ENCODE peak calls at places on chromosomes 1 and 21, in five cellular contexts. P, X, K, B and D are unnamed samples.

GRCh38 chr1:47919113-47919833 is 77.9 kb downstream of the TRABD2B start:
- DNase-seq in B (no peak), X (no peak), K (no peak), P (no peak), D (no peak)

GRCh38 chr1:13725714-13726175 is 25.8 kb downstream of the PRDM2 start:
- DNase-seq in K (no peak), P (peak), X (peak), B (peak), D (peak)

GRCh38 chr1:192167941-192168685 is 9.9 kb downstream of the RGS18 start:
- DNase-seq in K (no peak), X (no peak), B (no peak), P (no peak), D (no peak)

GRCh38 chr1:147619741-147620140 is 50.6 kb downstream of the ACP6 start:
- DNase-seq in B (no peak), K (no peak), X (no peak), P (no peak), D (no peak)

GRCh38 chr1:205073511-205073910 is 10.7 kb downstream of the TMEM81 start:
- DNase-seq in K (no peak), P (no peak), B (no peak), X (no peak), D (no peak)

GRCh38 chr1:227321035-227321434 is 2.7 kb upstream of the CDC42BPA start:
- DNase-seq in K (no peak), B (no peak), P (no peak), X (peak), D (no peak)

GRCh38 chr1:16727190-16728111 is 12.9 kb upstream of the RNU1-4 start:
- DNase-seq in K (peak), P (no peak), X (no peak), B (no peak), D (peak)

GRCh38 chr1:206776239-206776638 is 3.9 kb upstream of the IL10 start:
- DNase-seq in B (peak), X (no peak), P (no peak), K (no peak), D (no peak)

GRCh38 chr1:177077734-177078489 is 86.6 kb downstream of the ASTN1 start:
- DNase-seq in B (no peak), P (no peak), X (no peak), K (peak), D (no peak)

GRCh38 chr1:109396971-109397370 is 747 bp downstream of the SORT1 start:
- DNase-seq in P (no peak), X (no peak), B (no peak), K (peak), D (peak)

GRCh38 chr1:15739259-15739658 is 3.0 kb upstream of the TMEM82 start:
- DNase-seq in B (no peak), X (no peak), K (no peak), P (no peak), D (no peak)

GRCh38 chr1:237756304-237756967 is 134.3 kb downstream of the ZP4 start:
- DNase-seq in X (no peak), K (no peak), P (no peak), B (no peak), D (no peak)

GRCh38 chr1:109765896-109766615 is 2.3 kb upstream of the EPS8L3 start:
- DNase-seq in P (no peak), X (no peak), K (no peak), B (no peak), D (no peak)

GRCh38 chr21:44931137-44931500 is 8.7 kb upstream of the SLX9 start:
- DNase-seq in X (no peak), K (no peak), P (no peak), B (no peak), D (no peak)

GRCh38 chr1:1567831-1568380 is 6.8 kb downstream of the SSU72 start:
- DNase-seq in B (no peak), K (no peak), X (no peak), P (no peak), D (no peak)

GRCh38 chr1:77543822-77544448 is 138.5 kb downstream of the ZZZ3 start:
- DNase-seq in B (no peak), X (no peak), P (no peak), K (no peak), D (no peak)

GRCh38 chr1:228378453-228379164 is 28.0 kb downstream of the TRIM11 start:
- DNase-seq in X (peak), B (peak), K (peak), P (peak), D (peak)

GRCh38 chr1:190762325-190762724 is 284.7 kb upstream of the BRINP3 start:
- DNase-seq in B (no peak), K (no peak), P (no peak), X (no peak), D (no peak)

GRCh38 chr1:234638832-234639799 is 29.1 kb upstream of the IRF2BP2 start:
- DNase-seq in X (no peak), K (peak), B (no peak), P (no peak), D (no peak)

GRCh38 chr1:35449334-35450008 is 107.7 kb downstream of the KIAA0319L start:
- DNase-seq in B (peak), P (no peak), K (peak), X (no peak), D (no peak)

GRCh38 chr1:149949911-149950310 is 13.2 kb upstream of the MTMR11 start:
- DNase-seq in B (no peak), X (no peak), K (no peak), P (no peak), D (no peak)

GRCh38 chr1:41329662-41330587 is 31.3 kb upstream of the FOXO6 start:
- DNase-seq in X (no peak), K (no peak), P (no peak), B (no peak), D (no peak)

GRCh38 chr1:53126495-53126894 is 15.9 kb downstream of the SLC1A7 start:
- DNase-seq in X (no peak), K (no peak), B (no peak), P (no peak), D (no peak)

GRCh38 chr1:22114083-22115012 is 28.5 kb downstream of the WNT4 start:
- DNase-seq in X (no peak), B (no peak), K (no peak), P (no peak), D (no peak)

GRCh38 chr1:176448340-176448739 is 14.6 kb upstream of the PAPPA2 start:
- DNase-seq in P (no peak), B (no peak), K (no peak), X (no peak), D (no peak)

GRCh38 chr1:240888039-240888786 is 276.3 kb upstream of the GREM2 start:
- DNase-seq in P (no peak), B (no peak), X (peak), K (peak), D (peak)

GRCh38 chr1:228336308-228337030 is 70.2 kb downstream of the TRIM11 start:
- DNase-seq in P (no peak), X (no peak), B (no peak), K (no peak), D (no peak)

GRCh38 chr1:64663654-64664053 is 81.2 kb upstream of the RAVER2 start:
- DNase-seq in B (no peak), P (no peak), X (no peak), K (peak), D (peak)

GRCh38 chr1:175870217-175870616 is 126.8 kb upstream of the TNR start:
- DNase-seq in P (no peak), X (no peak), K (no peak), B (no peak), D (no peak)

GRCh38 chr1:160744287-160744857 is 5.3 kb downstream of the SLAMF7 start:
- DNase-seq in B (no peak), X (no peak), P (no peak), K (no peak), D (no peak)

GRCh38 chr1:234546890-234547788 is 62.8 kb downstream of the IRF2BP2 start:
- DNase-seq in X (no peak), P (no peak), B (no peak), K (no peak), D (no peak)

GRCh38 chr1:15598436-15598835 is 13.6 kb upstream of the AGMAT start:
- DNase-seq in P (no peak), B (no peak), X (no peak), K (no peak), D (no peak)

GRCh38 chr1:113320272-113320671 is 70.0 kb upstream of the MAGI3 start:
- DNase-seq in P (no peak), B (no peak), X (no peak), K (no peak), D (no peak)

GRCh38 chr1:244349103-244349531 is 102.6 kb downstream of the ADSS2 start:
- DNase-seq in X (no peak), P (no peak), K (peak), B (peak), D (no peak)

GRCh38 chr1:67429528-67430357 is 459 bp downstream of the SERBP1 start:
- DNase-seq in P (peak), B (no peak), K (peak), X (peak), D (peak)